ENCODE peak calls at places on chromosomes 1 and 21, in four cellular contexts. N, H, O and T are unnamed samples.

GRCh38 chr1:236020359-236021000 is 44.4 kb downstream of the NID1 start:
- DNase-seq in O (no peak), H (no peak), N (peak), T (no peak)

GRCh38 chr21:28893687-28894086 is 99.0 kb downstream of the LTN1 start:
- DNase-seq in N (no peak), O (no peak), H (peak), T (no peak)

GRCh38 chr1:2297246-2298011 is 69.3 kb downstream of the SKI start:
- DNase-seq in N (no peak), O (no peak), H (no peak), T (no peak)

GRCh38 chr21:42666918-42667317 is 13.5 kb downstream of the PDE9A start:
- DNase-seq in O (no peak), H (no peak), N (no peak), T (no peak)

GRCh38 chr1:210418863-210419641 is 90.3 kb downstream of the HHAT start:
- DNase-seq in O (no peak), H (peak), N (no peak), T (no peak)

GRCh38 chr1:110292327-110292741 is 46.8 kb upstream of the RBM15 start:
- DNase-seq in H (peak), O (no peak), N (no peak), T (peak)

GRCh38 chr1:58968360-58968952 is 184.6 kb upstream of the JUN start:
- DNase-seq in H (no peak), O (no peak), N (peak), T (peak)

GRCh38 chr1:7420098-7420445 is 351.0 kb upstream of the VAMP3 start:
- DNase-seq in N (no peak), H (no peak), O (no peak), T (no peak)

GRCh38 chr21:31117046-31117916 is 79.0 kb upstream of the KRTAP19-8 start:
- DNase-seq in H (no peak), O (no peak), N (peak), T (peak)

GRCh38 chr1:26410706-26411623 is at the start of gene LIN28A:
- DNase-seq in N (no peak), H (no peak), O (peak), T (no peak)

GRCh38 chr1:42748021-42748420 is 8.0 kb upstream of the CLDN19 start:
- DNase-seq in H (no peak), O (no peak), N (no peak), T (no peak)

GRCh38 chr1:6423321-6423999 is 1.1 kb upstream of the ESPN start:
- DNase-seq in O (peak), H (peak), N (peak), T (peak)

GRCh38 chr1:225691861-225692516 is 39.1 kb upstream of the ENAH start:
- DNase-seq in N (peak), H (no peak), O (no peak), T (peak)

GRCh38 chr1:185152187-185152767 is 4.5 kb downstream of the TRMT1L start:
- DNase-seq in H (no peak), O (no peak), N (no peak), T (peak)

GRCh38 chr1:17419626-17420328 is 19.7 kb downstream of the RCC2 start:
- DNase-seq in N (peak), O (peak), H (peak), T (peak)

GRCh38 chr1:51316113-51316763 is 14.1 kb downstream of the TTC39A start:
- DNase-seq in H (no peak), O (no peak), N (no peak), T (no peak)

GRCh38 chr21:44487831-44488230 is 32.5 kb downstream of the LRRC3 start:
- DNase-seq in H (peak), N (peak), O (no peak), T (peak)

GRCh38 chr1:147208619-147209018 is 16.5 kb downstream of the FMO5 start:
- DNase-seq in N (no peak), O (no peak), H (no peak), T (no peak)

GRCh38 chr1:116570358-116571214 is at the start of gene CD58:
- DNase-seq in O (peak), N (peak), H (peak), T (peak)

GRCh38 chr1:155173478-155174333 is at the start of gene TRIM46:
- DNase-seq in H (peak), O (no peak), N (peak), T (peak)

GRCh38 chr1:201383647-201384405 is 6.3 kb upstream of the TNNT2 start:
- DNase-seq in N (peak), H (peak), O (no peak), T (peak)

GRCh38 chr1:37765937-37766664 is 1.2 kb upstream of the EPHA10 start:
- DNase-seq in H (peak), O (no peak), N (no peak), T (no peak)

GRCh38 chr1:21814241-21814918 is 2.3 kb downstream of the LDLRAD2 start:
- DNase-seq in N (no peak), O (peak), H (no peak), T (no peak)

GRCh38 chr1:83077411-83077810 is 921.5 kb downstream of the TTLL7 start:
- DNase-seq in O (no peak), H (no peak), N (no peak), T (no peak)

GRCh38 chr21:15552914-15553491 is 176.8 kb upstream of the USP25 start:
- DNase-seq in O (no peak), N (peak), H (peak), T (peak)